ENCODE peak calls at places on chromosomes 1 and 21, in five cellular contexts. H, E, U, F and B are unnamed samples.

GRCh38 chr1:219967361-219967760 is 39.0 kb upstream of the SLC30A10 start:
- DNase-seq in H (no peak), E (no peak), U (no peak), F (no peak), B (no peak)

GRCh38 chr1:46681333-46682034 is 9.8 kb downstream of the TEX38 start:
- DNase-seq in H (no peak), E (no peak), U (no peak), F (no peak), B (no peak)

GRCh38 chr1:27004471-27005165 is 8.0 kb downstream of the TENT5B start:
- DNase-seq in H (no peak), E (no peak), U (no peak), F (peak; percentile 53), B (no peak)

GRCh38 chr1:219416598-219417238 is 196.2 kb downstream of the ZC3H11B start:
- DNase-seq in H (peak; percentile 65), E (peak; percentile 70), U (peak; percentile 40), F (peak; percentile 43), B (peak; percentile 61)

GRCh38 chr1:68969430-68969829 is 472.5 kb upstream of the DEPDC1 start:
- DNase-seq in H (no peak), E (no peak), U (no peak), F (peak; percentile 69), B (no peak)

GRCh38 chr21:28099296-28099695 is 893.4 kb downstream of the LTN1 start:
- DNase-seq in H (no peak), E (peak; percentile 91), U (no peak), F (peak; percentile 23), B (no peak)

GRCh38 chr1:16716691-16717173 is 23.6 kb upstream of the RNU1-4 start:
- DNase-seq in H (peak; percentile 4), E (no peak), U (no peak), F (no peak), B (peak; percentile 59)

GRCh38 chr21:36379236-36379635 is 6.0 kb upstream of the CHAF1B start:
- DNase-seq in H (no peak), E (peak; percentile 12), U (no peak), F (no peak), B (no peak)

GRCh38 chr1:190634134-190634533 is 156.5 kb upstream of the BRINP3 start:
- DNase-seq in H (no peak), E (no peak), U (no peak), F (no peak), B (no peak)

GRCh38 chr21:27590271-27590670 is 623.4 kb upstream of the ADAMTS5 start:
- DNase-seq in H (no peak), E (peak; percentile 84), U (no peak), F (peak; percentile 20), B (no peak)

GRCh38 chr1:112263464-112263863 is 132.6 kb upstream of the CTTNBP2NL start:
- DNase-seq in H (no peak), E (peak; percentile 60), U (no peak), F (peak; percentile 43), B (no peak)

GRCh38 chr1:3593745-3594144 is 17.6 kb downstream of the MEGF6 start:
- DNase-seq in H (no peak), E (no peak), U (no peak), F (no peak), B (no peak)

GRCh38 chr1:1777950-1778826 is at the start of gene NADK:
- DNase-seq in H (peak; percentile 81), E (peak; percentile 64), U (no peak), F (peak; percentile 32), B (peak; percentile 45)

GRCh38 chr21:45297329-45297728 is 9.6 kb upstream of the POFUT2 start:
- DNase-seq in H (no peak), E (no peak), U (no peak), F (no peak), B (no peak)

GRCh38 chr21:15848632-15849031 is 118.8 kb downstream of the USP25 start:
- DNase-seq in H (no peak), E (no peak), U (no peak), F (peak; percentile 75), B (no peak)

GRCh38 chr1:77834771-77835334 is 53.6 kb upstream of the NEXN start:
- DNase-seq in H (no peak), E (peak; percentile 86), U (no peak), F (peak; percentile 71), B (no peak)

GRCh38 chr1:18849252-18849651 is 10.2 kb downstream of the TAS1R2 start:
- DNase-seq in H (no peak), E (peak; percentile 7), U (no peak), F (no peak), B (no peak)

GRCh38 chr1:201517631-201518030 is 10.7 kb upstream of the CSRP1 start:
- DNase-seq in H (no peak), E (no peak), U (no peak), F (peak; percentile 55), B (no peak)

GRCh38 chr1:1359316-1359667 is 937 bp upstream of the MXRA8 start:
- DNase-seq in H (no peak), E (peak; percentile 70), U (no peak), F (peak; percentile 90), B (no peak)

GRCh38 chr1:81802601-81803422 is 2.1 kb downstream of the ADGRL2 start:
- DNase-seq in H (peak; percentile 77), E (peak; percentile 37), U (no peak), F (peak; percentile 56), B (peak; percentile 51)

GRCh38 chr1:30807318-30808066 is 49.9 kb upstream of the LAPTM5 start:
- DNase-seq in H (no peak), E (no peak), U (no peak), F (no peak), B (no peak)

GRCh38 chr21:42570362-42570761 is 56.7 kb downstream of the SLC37A1 start:
- DNase-seq in H (no peak), E (no peak), U (no peak), F (no peak), B (no peak)